ENCODE peak calls at places on chromosomes 2 and 18, in six cellular contexts. C is A549, E is endothelial cell of umbilical vein, B is HepG2, F is K562, X is GM12878. P is an unnamed sample.

GRCh38 chr2:39202639-39203369 is 41.0 kb downstream of the CDKL4 start:
- DNase-seq in F (no peak), E (no peak), X (no peak), C (no peak), B (no peak), P (peak)

GRCh38 chr2:109345653-109346165 is 216.7 kb downstream of the SH3RF3 start:
- DNase-seq in X (no peak), B (no peak), F (no peak), C (no peak), E (no peak), P (no peak)

GRCh38 chr2:231710751-231711676 is 2.7 kb downstream of the PTMA start:
- DNase-seq in C (no peak), E (peak), F (no peak), X (no peak), B (no peak), P (peak)

GRCh38 chr18:8696749-8697211 is 8.6 kb upstream of the MTCL1 start:
- DNase-seq in C (peak), X (no peak), E (peak), F (peak), B (peak), P (peak)

GRCh38 chr2:19812166-19812565 is 89.6 kb downstream of the TTC32 start:
- DNase-seq in X (no peak), B (no peak), E (no peak), C (no peak), F (no peak), P (no peak)

GRCh38 chr2:118936936-118937335 is 5.1 kb upstream of the MARCO start:
- DNase-seq in F (no peak), X (no peak), B (no peak), C (no peak), E (no peak), P (no peak)

GRCh38 chr18:76875390-76876330 is 53.3 kb downstream of the ZNF236 start:
- DNase-seq in E (peak), F (peak), C (peak), X (no peak), B (peak), P (peak)

GRCh38 chr2:204226305-204226861 is 289.8 kb downstream of the ICOS start:
- DNase-seq in F (no peak), B (no peak), C (no peak), E (no peak), X (no peak), P (no peak)

GRCh38 chr2:239252433-239253200 is 148.2 kb downstream of the HDAC4 start:
- DNase-seq in E (peak), F (no peak), B (no peak), C (no peak), X (no peak), P (peak)

GRCh38 chr18:66749030-66749429 is 145.1 kb upstream of the CDH19 start:
- DNase-seq in B (peak), E (peak), C (no peak), F (no peak), X (no peak), P (no peak)

GRCh38 chr2:241532168-241532567 is 23.8 kb upstream of the STK25 start:
- DNase-seq in E (no peak), B (no peak), C (no peak), F (no peak), X (no peak), P (no peak)

GRCh38 chr2:238786379-238786778 is 61.5 kb upstream of the TWIST2 start:
- DNase-seq in F (no peak), E (no peak), C (no peak), B (no peak), X (no peak), P (no peak)

GRCh38 chr2:238090887-238091286 is 9.3 kb upstream of the ESPNL start:
- DNase-seq in E (no peak), F (no peak), X (no peak), B (no peak), C (no peak), P (no peak)

GRCh38 chr18:64993695-64994094 is 757.1 kb upstream of the CDH7 start:
- DNase-seq in F (no peak), B (no peak), E (no peak), X (no peak), C (no peak), P (no peak)

GRCh38 chr18:73407506-73407905 is 539.7 kb upstream of the NETO1 start:
- DNase-seq in F (no peak), C (no peak), E (no peak), X (no peak), B (no peak), P (no peak)

GRCh38 chr2:203671876-203672275 is 34.6 kb upstream of the CD28 start:
- DNase-seq in E (no peak), X (no peak), F (no peak), B (no peak), C (no peak), P (no peak)

GRCh38 chr2:108917078-108917440 is 72.0 kb downstream of the EDAR start:
- DNase-seq in B (peak), C (no peak), X (no peak), F (no peak), E (no peak), P (peak)

GRCh38 chr18:24731981-24732380 is 271.5 kb downstream of the HRH4 start:
- DNase-seq in C (no peak), E (no peak), X (no peak), B (no peak), F (no peak), P (no peak)

GRCh38 chr2:200741468-200742202 is 70.1 kb upstream of the BZW1 start:
- DNase-seq in F (no peak), X (no peak), B (peak), C (no peak), E (no peak), P (no peak)

GRCh38 chr2:2302359-2302758 is 28.7 kb downstream of the MYT1L start:
- DNase-seq in C (no peak), X (no peak), B (no peak), F (no peak), E (no peak), P (no peak)

GRCh38 chr2:73291461-73292315 is 1.7 kb downstream of the EGR4 start:
- DNase-seq in C (peak), F (no peak), E (no peak), X (no peak), B (no peak), P (no peak)

GRCh38 chr2:70887208-70887549 is 48.5 kb upstream of the ATP6V1B1 start:
- DNase-seq in F (no peak), E (no peak), C (no peak), X (no peak), B (no peak), P (no peak)

GRCh38 chr18:136433-136832 is 21.9 kb upstream of the USP14 start:
- DNase-seq in E (no peak), F (peak), C (no peak), B (peak), X (no peak), P (no peak)

GRCh38 chr2:206863721-206864120 is 75.6 kb upstream of the CPO start:
- DNase-seq in B (no peak), F (no peak), C (no peak), X (no peak), E (no peak), P (no peak)

GRCh38 chr2:73286134-73286533 is 1.9 kb upstream of the FBXO41 start:
- DNase-seq in B (no peak), E (no peak), F (no peak), C (no peak), X (no peak), P (no peak)

GRCh38 chr2:232890536-232890895 is 20.5 kb downstream of the SNORC start:
- DNase-seq in X (no peak), B (no peak), C (no peak), E (no peak), F (no peak), P (no peak)

GRCh38 chr2:95316466-95317122 is 19.4 kb downstream of the KCNIP3 start:
- DNase-seq in B (no peak), F (no peak), C (no peak), E (no peak), X (no peak), P (peak)

GRCh38 chr2:74301262-74301661 is 42.0 kb downstream of the SLC4A5 start:
- DNase-seq in B (no peak), F (no peak), E (no peak), X (no peak), C (no peak), P (no peak)

GRCh38 chr2:143960177-143960576 is 559.7 kb downstream of the ZEB2 start:
- DNase-seq in B (no peak), X (no peak), F (no peak), E (no peak), C (no peak), P (no peak)

GRCh38 chr18:8260319-8260718 is 348.9 kb upstream of the RAB12 start:
- DNase-seq in B (no peak), X (no peak), C (no peak), E (no peak), F (no peak), P (no peak)

GRCh38 chr2:63786506-63786905 is 55.2 kb upstream of the UGP2 start:
- DNase-seq in X (no peak), C (no peak), E (no peak), F (no peak), B (no peak), P (no peak)

GRCh38 chr2:15059870-15060617 is 427.5 kb downstream of the LRATD1 start:
- DNase-seq in X (no peak), E (no peak), B (no peak), F (no peak), C (no peak), P (no peak)

GRCh38 chr2:227595797-227596196 is 2.9 kb upstream of the SCYGR2 start:
- DNase-seq in F (no peak), B (no peak), E (no peak), X (no peak), C (no peak), P (no peak)

DNA sequence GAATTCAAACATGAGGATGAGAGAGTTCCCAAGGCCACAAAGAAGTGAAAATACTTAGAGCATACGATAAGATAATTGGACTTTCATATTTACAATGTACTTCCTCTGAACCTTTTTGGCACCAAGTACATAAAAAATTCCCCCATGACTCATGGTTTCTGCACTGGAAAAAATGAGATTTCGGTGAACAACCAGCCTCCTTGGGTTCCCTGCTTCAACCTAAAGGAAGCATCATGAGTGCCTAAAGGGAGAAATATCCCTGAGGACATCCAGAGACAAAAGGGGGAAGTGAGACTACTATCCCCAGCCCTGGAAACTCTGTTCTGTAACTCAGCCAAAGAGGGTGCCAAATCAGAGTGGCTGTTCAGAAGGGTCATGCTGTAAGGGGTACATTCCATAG is 562.7 kb upstream of the SLC39A10 start:
- DNase-seq in B (no peak), X (peak), E (no peak), F (no peak), C (no peak), P (no peak)
- TF ChIP-seq MYC in B (no peak), X (no peak), E (no peak), F (no peak), C (no peak), P (no peak)

DNA sequence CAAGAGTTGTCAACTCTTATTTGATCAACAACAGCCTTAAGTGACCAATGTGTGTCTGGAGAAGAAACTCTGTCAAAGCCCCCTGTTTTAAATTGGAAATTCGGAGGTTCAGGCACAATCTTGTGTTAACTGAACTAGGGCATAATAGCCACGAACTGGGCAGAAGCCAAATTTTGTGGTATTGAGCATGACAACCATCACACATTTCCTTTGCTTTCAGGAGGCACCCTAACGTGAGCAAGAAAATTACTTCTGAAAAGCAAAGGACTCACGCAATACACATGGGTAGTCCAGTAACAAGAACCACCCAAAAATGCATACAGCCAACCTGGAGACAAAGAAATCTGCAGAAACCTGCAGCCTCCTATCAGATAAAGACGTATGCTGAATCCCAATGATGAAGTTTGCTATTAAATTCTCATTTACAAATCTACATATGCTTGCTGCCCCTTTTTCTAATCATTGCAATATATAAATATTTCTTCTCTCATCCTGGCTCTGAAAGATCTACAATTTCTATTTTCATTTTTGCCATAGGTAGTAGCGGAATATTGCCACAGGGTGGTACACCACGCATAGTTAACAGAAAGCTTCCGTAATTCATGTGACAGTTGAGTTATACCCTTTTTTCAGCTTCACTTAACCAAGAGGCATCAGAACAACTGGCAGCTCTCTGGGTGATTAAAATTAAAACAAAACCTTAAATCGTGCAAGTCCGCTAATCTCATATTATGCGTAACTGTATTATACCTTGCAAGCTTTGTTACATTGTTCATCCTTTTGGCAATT is 495.8 kb downstream of the NRXN1 start:
- DNase-seq in B (peak), E (no peak), C (no peak), X (no peak), F (no peak), P (peak)
- TF ChIP-seq MYC in B (no peak), E (no peak), C (no peak), X (no peak), F (no peak), P (no peak)

GRCh38 chr2:120766758-120767351 is 31.2 kb downstream of the GLI2 start:
- DNase-seq in X (no peak), F (no peak), B (no peak), C (no peak), E (no peak), P (no peak)

GRCh38 chr2:120763931-120764330 is 28.3 kb downstream of the GLI2 start:
- DNase-seq in F (no peak), X (no peak), B (no peak), C (no peak), E (no peak), P (no peak)

GRCh38 chr2:120764434-120764833 is 28.8 kb downstream of the GLI2 start:
- DNase-seq in C (no peak), E (no peak), F (no peak), B (no peak), X (no peak), P (no peak)

GRCh38 chr2:120765911-120766757 is 30.5 kb downstream of the GLI2 start:
- DNase-seq in C (no peak), F (no peak), X (no peak), B (no peak), E (peak), P (no peak)

DNA sequence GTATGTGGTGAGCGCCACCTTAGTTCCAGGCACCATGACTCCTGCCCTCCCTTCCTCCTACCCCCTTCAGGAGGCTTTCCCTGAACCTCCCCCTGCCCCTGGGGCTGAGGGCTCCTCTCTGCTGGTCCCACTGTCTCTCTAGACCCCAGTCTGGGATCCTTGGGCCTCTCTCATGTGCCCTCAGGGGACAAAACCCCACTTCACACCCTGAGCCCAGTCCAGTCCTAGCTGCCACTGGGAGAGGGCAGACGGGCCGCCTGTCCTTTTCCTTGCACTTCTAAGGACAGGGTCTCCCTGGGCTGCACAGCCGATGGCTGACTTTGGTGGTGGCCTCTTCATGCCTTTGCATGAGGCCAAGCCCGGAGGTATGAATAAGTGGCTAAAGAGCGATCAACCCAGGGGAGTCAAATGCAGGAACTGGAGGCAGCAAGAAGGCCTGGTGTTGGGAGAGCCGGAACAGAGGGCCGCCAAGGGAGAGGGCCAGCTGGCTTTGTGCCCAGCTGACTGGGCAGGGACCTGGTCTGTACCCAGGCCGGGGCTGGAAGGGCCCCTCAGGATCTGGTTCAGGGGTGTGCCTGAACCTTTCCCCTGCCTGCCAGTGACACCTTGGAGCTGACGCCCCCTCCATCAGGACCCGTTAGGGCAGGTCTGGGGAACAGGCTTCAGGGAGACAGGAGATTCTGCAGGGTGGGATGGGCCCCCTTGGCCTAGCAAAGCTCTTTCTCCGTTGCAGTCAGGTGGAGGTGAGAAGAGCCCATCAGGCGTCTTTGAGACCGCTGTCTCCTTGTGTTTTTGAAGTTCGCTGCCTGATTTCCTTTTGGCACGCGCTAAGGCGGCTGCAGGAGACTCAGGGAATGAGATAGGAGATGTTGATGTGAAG is 29.6 kb downstream of the GLI2 start:
- DNase-seq in X (no peak), C (no peak), B (no peak), F (no peak), E (peak), P (no peak)
- TF ChIP-seq MYC in X (no peak), C (no peak), B (no peak), F (no peak), E (no peak), P (no peak)

DNA sequence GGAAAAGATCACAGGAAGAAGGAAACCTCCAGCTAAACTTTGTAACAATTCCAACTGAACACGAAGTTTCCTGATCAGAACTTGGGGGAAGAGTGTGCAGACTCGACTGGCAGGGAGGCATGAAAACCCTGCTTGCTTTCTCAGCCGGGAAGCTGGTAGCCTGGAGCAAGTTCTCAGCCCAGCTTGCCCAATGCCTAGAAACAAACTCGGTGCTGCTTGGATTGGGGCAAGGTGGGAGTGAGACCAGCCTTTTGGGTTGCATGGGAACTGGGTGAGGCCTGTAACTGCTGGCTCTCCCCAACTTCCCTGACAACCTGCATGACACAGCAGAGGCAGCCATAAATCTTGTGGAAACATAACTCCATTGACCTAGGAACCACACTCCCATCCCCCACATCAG is 1859.6 kb upstream of the CELF4 start:
- DNase-seq in B (no peak), F (no peak), X (no peak), E (no peak), C (no peak), P (no peak)
- TF ChIP-seq MYC in B (no peak), F (no peak), X (no peak), E (no peak), C (no peak), P (no peak)

DNA sequence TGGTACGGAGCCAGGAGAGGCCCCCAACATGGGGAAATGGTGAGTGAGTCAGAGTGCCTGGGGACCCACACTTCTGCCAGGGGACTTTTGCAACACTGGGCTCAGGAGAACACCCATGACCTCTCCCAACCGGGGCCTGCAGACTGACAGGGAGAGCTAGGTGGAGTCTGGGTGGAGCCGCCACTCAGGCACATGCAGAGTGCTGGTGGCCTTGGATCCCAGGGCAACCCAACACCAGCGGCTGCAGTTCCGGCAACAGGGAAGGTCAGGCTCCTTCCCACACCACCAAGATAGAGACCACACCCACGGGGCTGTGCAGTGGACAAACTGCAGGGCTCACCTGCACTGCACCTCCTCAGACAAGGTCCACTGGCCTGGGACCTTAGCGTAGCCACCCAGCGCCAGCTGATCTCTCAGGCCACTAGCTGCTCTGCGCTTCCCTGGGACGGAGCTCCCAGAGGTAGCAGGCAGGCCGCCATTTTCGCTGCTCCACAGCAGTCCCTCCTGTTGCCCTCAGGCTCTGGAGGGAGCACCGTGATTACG is 99.0 kb downstream of the EFEMP1 start:
- DNase-seq in F (no peak), B (no peak), X (no peak), C (no peak), E (no peak), P (peak)
- TF ChIP-seq MYC in F (no peak), B (no peak), X (no peak), C (no peak), E (no peak), P (no peak)

GRCh38 chr18:79950440-79951341 is 762 bp downstream of the SLC66A2 start:
- DNase-seq in X (no peak), F (peak), E (peak), C (peak), B (no peak), P (peak)
- TF ChIP-seq MYC in X (no peak), F (no peak), E (no peak), C (no peak), B (no peak), P (no peak)

DNA sequence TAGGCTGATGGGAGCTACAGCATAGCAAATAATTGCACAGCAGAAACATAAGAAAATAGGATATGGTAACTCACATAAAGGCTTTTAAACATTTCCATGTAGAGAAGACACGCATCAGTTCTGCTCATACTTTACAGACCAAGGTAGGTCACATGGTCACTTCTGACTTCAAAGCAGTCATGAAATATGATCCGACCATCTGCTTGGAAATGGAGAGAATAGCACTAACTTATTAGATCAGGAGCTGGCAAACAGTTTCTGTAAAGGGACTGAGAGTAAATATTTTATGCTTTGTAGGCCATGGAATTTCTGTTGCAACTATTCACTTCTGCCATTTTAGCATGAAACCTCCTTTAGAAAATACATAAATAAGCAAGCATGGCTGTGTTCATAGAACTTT is 936.6 kb upstream of the FANCL start:
- DNase-seq in E (no peak), C (no peak), X (no peak), F (no peak), B (no peak), P (no peak)
- TF ChIP-seq MYC in E (no peak), C (no peak), X (no peak), F (no peak), B (no peak), P (no peak)

P was measured in NB4.